ENCODE peak calls at places on chromosomes 1 and 21, in five cellular contexts. O, T, A, U and D are unnamed samples.

GRCh38 chr1:90718411-90719320 is 1.6 kb upstream of the BARHL2 start:
- DNase-seq in O (no peak), T (no peak), A (no peak), U (no peak), D (no peak)

GRCh38 chr1:228337031-228337564 is 69.5 kb downstream of the TRIM11 start:
- DNase-seq in O (no peak), T (no peak), A (no peak), U (no peak), D (peak)

GRCh38 chr1:111507411-111508201 is 4.2 kb upstream of the ADORA3 start:
- DNase-seq in O (no peak), T (peak), A (peak), U (peak), D (peak)

GRCh38 chr1:76023669-76024407 is 50.7 kb upstream of the ST6GALNAC3 start:
- DNase-seq in O (no peak), T (no peak), A (no peak), U (no peak), D (no peak)

GRCh38 chr21:33205476-33205875 is 24.3 kb upstream of the IFNAR2 start:
- DNase-seq in O (no peak), T (no peak), A (no peak), U (no peak), D (no peak)

GRCh38 chr1:10935241-10935640 is 77.2 kb upstream of the TARDBP start:
- DNase-seq in O (no peak), T (no peak), A (no peak), U (no peak), D (no peak)

GRCh38 chr1:232383455-232384074 is 246.4 kb downstream of the SIPA1L2 start:
- DNase-seq in O (no peak), T (no peak), A (no peak), U (no peak), D (no peak)

GRCh38 chr1:182061597-182061996 is at the start of gene ZNF648:
- DNase-seq in O (no peak), T (no peak), A (no peak), U (peak), D (no peak)

GRCh38 chr1:240831191-240831631 is 219.3 kb upstream of the GREM2 start:
- DNase-seq in O (peak), T (no peak), A (no peak), U (no peak), D (no peak)

GRCh38 chr1:160605792-160606520 is 26.7 kb upstream of the CD84 start:
- DNase-seq in O (peak), T (no peak), A (no peak), U (no peak), D (no peak)

GRCh38 chr1:182274618-182275017 is 117.0 kb downstream of the GLUL start:
- DNase-seq in O (no peak), T (no peak), A (no peak), U (no peak), D (no peak)

GRCh38 chr1:9592510-9593075 is 3.9 kb downstream of the TMEM201 start:
- DNase-seq in O (no peak), T (no peak), A (no peak), U (no peak), D (no peak)

GRCh38 chr1:20216574-20216973 is 30.3 kb upstream of the PLA2G2C start:
- DNase-seq in O (no peak), T (no peak), A (no peak), U (peak), D (no peak)

GRCh38 chr1:117599286-117599685 is 6.6 kb upstream of the TENT5C start:
- DNase-seq in O (no peak), T (no peak), A (no peak), U (no peak), D (peak)

GRCh38 chr1:65881070-65881594 is 88.4 kb downstream of the PDE4B start:
- DNase-seq in O (no peak), T (no peak), A (no peak), U (no peak), D (no peak)

GRCh38 chr1:243620096-243620495 is 229.9 kb downstream of the AKT3 start:
- DNase-seq in O (no peak), T (no peak), A (no peak), U (no peak), D (no peak)

GRCh38 chr1:115184260-115184950 is 95.1 kb upstream of the TSPAN2 start:
- DNase-seq in O (no peak), T (no peak), A (no peak), U (no peak), D (no peak)